ENCODE peak calls at places on chromosomes 11 and 22, in ten cellular contexts. M is GM12865, V is lung, R is endothelial cell, K is foreskin keratinocyte, Y is H9, X is fibroblast of villous mesenchyme, U is AG09309, O is brain microvascular endothelial cell, P is AG10803. I is an unnamed sample.

GRCh38 chr11:110525883-110526282 is 96.1 kb downstream of the FDX1 start:
- DNase-seq in M (no peak), V (peak), R (no peak), K (peak), Y (no peak), X (peak), U (peak), O (peak), P (peak), I (peak)

GRCh38 chr11:18765554-18765953 is 26.0 kb downstream of the PTPN5 start:
- DNase-seq in M (no peak), V (no peak), R (no peak), K (no peak), Y (no peak), X (no peak), U (no peak), O (no peak), P (no peak), I (no peak)

GRCh38 chr22:46414704-46415103 is 79.2 kb downstream of the TRMU start:
- DNase-seq in M (peak), V (no peak), R (no peak), K (no peak), Y (no peak), X (no peak), U (no peak), O (no peak), P (no peak), I (no peak)

GRCh38 chr22:24230911-24231656 is 13.8 kb downstream of the GGT5 start:
- DNase-seq in M (peak), V (peak), R (peak), K (no peak), Y (peak), X (no peak), U (no peak), O (no peak), P (no peak), I (no peak)

GRCh38 chr11:111429066-111429506 is 50.0 kb upstream of the POU2AF1 start:
- DNase-seq in M (peak), V (peak), R (peak), K (no peak), Y (peak), X (peak), U (no peak), O (peak), P (peak), I (peak)

GRCh38 chr22:24576793-24577192 is 16.1 kb downstream of the LRRC75B start:
- DNase-seq in M (no peak), V (no peak), R (no peak), K (peak), Y (no peak), X (no peak), U (no peak), O (no peak), P (no peak), I (no peak)

GRCh38 chr22:35313311-35314121 is 13.8 kb downstream of the TOM1 start:
- DNase-seq in M (peak), V (no peak), R (no peak), K (peak), Y (no peak), X (peak), U (peak), O (peak), P (peak), I (peak)

GRCh38 chr11:62664405-62665074 is 470 bp downstream of the C11orf98 start:
- DNase-seq in M (peak), V (peak), R (no peak), K (peak), Y (peak), X (peak), U (no peak), O (no peak), P (peak), I (peak)

GRCh38 chr11:1012740-1013627 is 23.5 kb downstream of the MUC6 start:
- DNase-seq in M (no peak), V (no peak), R (no peak), K (no peak), Y (no peak), X (no peak), U (no peak), O (no peak), P (no peak), I (no peak)

GRCh38 chr11:113782134-113782533 is 2.5 kb downstream of the CLDN25 start:
- DNase-seq in M (no peak), V (no peak), R (no peak), K (no peak), Y (no peak), X (no peak), U (no peak), O (no peak), P (no peak), I (no peak)

GRCh38 chr22:41758231-41758630 is 42.2 kb upstream of the CCDC134 start:
- DNase-seq in M (no peak), V (no peak), R (no peak), K (no peak), Y (no peak), X (no peak), U (no peak), O (no peak), P (no peak), I (no peak)

GRCh38 chr11:6812391-6813005 is 13.0 kb upstream of the OR6A2 start:
- DNase-seq in M (peak), V (no peak), R (peak), K (peak), Y (peak), X (peak), U (no peak), O (peak), P (peak), I (peak)

GRCh38 chr22:47593911-47594311 is 831.5 kb downstream of the TBC1D22A start:
- DNase-seq in M (no peak), V (no peak), R (no peak), K (no peak), Y (no peak), X (no peak), U (no peak), O (no peak), P (no peak), I (no peak)

GRCh38 chr11:44680982-44681597 is 45.7 kb upstream of the TSPAN18 start:
- DNase-seq in M (peak), V (no peak), R (no peak), K (peak), Y (peak), X (peak), U (no peak), O (no peak), P (no peak), I (peak)

GRCh38 chr11:92759571-92760214 is 209.8 kb upstream of the MTNR1B start:
- DNase-seq in M (no peak), V (no peak), R (no peak), K (no peak), Y (no peak), X (no peak), U (no peak), O (no peak), P (no peak), I (no peak)

GRCh38 chr11:1928038-1928890 is 8.8 kb downstream of the TNNT3 start:
- DNase-seq in M (no peak), V (no peak), R (no peak), K (no peak), Y (no peak), X (no peak), U (no peak), O (no peak), P (no peak), I (no peak)

GRCh38 chr22:36366291-36366708 is 21.5 kb downstream of the MYH9 start:
- DNase-seq in M (no peak), V (no peak), R (no peak), K (peak), Y (no peak), X (peak), U (no peak), O (no peak), P (no peak), I (no peak)

GRCh38 chr22:32904044-32904443 is 102.5 kb downstream of the TIMP3 start:
- DNase-seq in M (peak), V (peak), R (peak), K (peak), Y (peak), X (peak), U (no peak), O (peak), P (peak), I (peak)

GRCh38 chr22:48226026-48227013 is 1463.9 kb downstream of the TBC1D22A start:
- DNase-seq in M (no peak), V (no peak), R (no peak), K (no peak), Y (no peak), X (no peak), U (no peak), O (no peak), P (no peak), I (no peak)

GRCh38 chr11:129295746-129296145 is 79.9 kb upstream of the BARX2 start:
- DNase-seq in M (no peak), V (no peak), R (no peak), K (no peak), Y (no peak), X (peak), U (no peak), O (peak), P (peak), I (no peak)

GRCh38 chr22:28025333-28025732 is 106.3 kb upstream of the PITPNB start:
- DNase-seq in M (no peak), V (no peak), R (no peak), K (no peak), Y (no peak), X (no peak), U (no peak), O (no peak), P (no peak), I (no peak)

GRCh38 chr11:15558513-15559181 is 443.9 kb downstream of the INSC start:
- DNase-seq in M (no peak), V (no peak), R (no peak), K (no peak), Y (no peak), X (no peak), U (no peak), O (no peak), P (no peak), I (no peak)

GRCh38 chr11:1777737-1778136 is 14.0 kb upstream of the CTSD start:
- DNase-seq in M (no peak), V (no peak), R (no peak), K (no peak), Y (no peak), X (no peak), U (no peak), O (no peak), P (no peak), I (no peak)

GRCh38 chr11:78202733-78203167 is 14.0 kb downstream of the USP35 start:
- DNase-seq in M (peak), V (no peak), R (no peak), K (no peak), Y (no peak), X (no peak), U (no peak), O (no peak), P (no peak), I (no peak)

DNA sequence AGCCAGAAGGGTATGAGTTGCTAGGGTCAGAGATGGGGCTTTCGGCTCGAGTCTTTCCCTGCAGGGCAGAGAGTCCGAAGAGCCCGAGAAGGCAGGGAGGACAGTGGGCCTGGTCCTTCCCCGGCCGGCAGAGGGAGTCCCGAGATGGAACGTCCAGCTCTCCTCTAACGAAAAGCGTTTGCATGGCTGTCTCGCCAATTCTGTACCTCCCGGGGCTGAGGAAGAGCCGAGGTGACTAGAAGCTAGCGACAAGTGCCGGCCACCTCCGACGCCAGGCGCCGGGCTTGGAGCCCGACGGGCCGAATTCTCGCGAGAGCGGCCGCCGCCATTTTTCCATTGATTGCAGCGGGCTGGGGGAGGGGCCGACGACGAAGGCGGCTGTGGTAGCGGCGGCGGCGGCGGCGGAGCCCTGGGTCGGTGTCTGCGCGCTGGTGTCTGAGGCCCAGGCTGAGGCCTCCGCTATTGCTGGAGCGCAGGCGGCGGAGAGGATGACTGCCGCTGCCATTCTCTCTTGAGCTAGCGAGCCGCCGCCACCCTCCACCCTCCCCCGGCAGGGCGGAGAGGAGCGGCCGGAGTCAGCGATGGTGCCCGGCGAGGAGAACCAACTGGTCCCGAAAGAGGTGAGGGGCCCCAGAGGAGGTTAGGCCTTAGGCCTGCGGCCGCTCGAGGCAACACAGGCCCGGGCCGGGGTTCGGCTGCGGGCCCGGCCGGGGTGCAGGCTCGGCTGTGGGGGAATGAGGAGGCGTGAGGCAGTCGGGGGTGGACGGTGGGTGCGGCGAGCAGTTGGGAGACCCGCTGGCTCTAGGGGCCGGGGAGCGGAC is at the start of gene USP47:
- DNase-seq in M (peak), V (peak), R (peak), K (peak), Y (peak), X (peak), U (no peak), O (peak), P (peak), I (peak)
- TF ChIP-seq CTCF in M (peak), V (peak), R (no peak), K (peak), Y (peak), X (peak), U (peak), O (peak), P (peak), I (peak)

GRCh38 chr11:76415073-76415472 is 29.7 kb upstream of the EMSY start:
- DNase-seq in M (no peak), V (no peak), R (no peak), K (no peak), Y (peak), X (no peak), U (no peak), O (no peak), P (no peak), I (no peak)

GRCh38 chr11:76424891-76425290 is 19.9 kb upstream of the EMSY start:
- DNase-seq in M (peak), V (no peak), R (no peak), K (no peak), Y (no peak), X (no peak), U (no peak), O (no peak), P (no peak), I (no peak)

GRCh38 chr11:76424379-76424778 is 20.4 kb upstream of the EMSY start:
- DNase-seq in M (peak), V (no peak), R (no peak), K (no peak), Y (no peak), X (no peak), U (no peak), O (no peak), P (no peak), I (no peak)

DNA sequence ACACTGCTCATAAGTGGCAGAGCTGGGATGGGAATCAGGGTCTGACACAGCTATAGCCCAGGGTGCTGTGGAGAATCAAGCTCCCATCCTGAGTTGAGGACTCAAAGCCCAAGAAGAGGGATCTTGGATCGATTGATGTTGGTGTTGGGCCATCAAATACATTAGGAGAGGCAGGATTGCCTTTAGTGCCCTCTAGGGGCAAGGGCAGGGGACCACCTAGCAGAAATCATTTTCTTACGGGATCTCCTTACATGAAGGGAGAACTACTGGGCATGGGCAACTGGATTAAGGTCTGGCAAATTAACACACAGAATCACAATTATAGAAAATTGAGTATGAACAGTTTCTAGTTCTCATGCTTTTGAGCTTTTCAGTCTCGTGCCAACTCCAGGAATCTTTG is 24.9 kb upstream of the EMSY start:
- DNase-seq in M (peak), V (no peak), R (peak), K (no peak), Y (peak), X (no peak), U (no peak), O (no peak), P (no peak), I (peak)
- TF ChIP-seq CTCF in M (peak), V (no peak), R (peak), K (peak), Y (peak), X (peak), U (peak), O (peak), P (peak), I (peak)

GRCh38 chr11:5556596-5557188 is 8.4 kb upstream of the OR52H1 start:
- DNase-seq in M (no peak), V (no peak), R (no peak), K (no peak), Y (no peak), X (no peak), U (no peak), O (no peak), P (no peak), I (no peak)

GRCh38 chr11:5550440-5551095 is 2.2 kb upstream of the OR52H1 start:
- DNase-seq in M (peak), V (no peak), R (no peak), K (peak), Y (no peak), X (peak), U (peak), O (peak), P (peak), I (peak)

GRCh38 chr11:5547982-5548381 is 358 bp downstream of the OR52H1 start:
- DNase-seq in M (no peak), V (no peak), R (no peak), K (no peak), Y (no peak), X (no peak), U (no peak), O (no peak), P (no peak), I (no peak)

GRCh38 chr11:5548440-5548839 is at the start of gene OR52H1:
- DNase-seq in M (no peak), V (no peak), R (no peak), K (no peak), Y (no peak), X (no peak), U (no peak), O (no peak), P (no peak), I (no peak)

DNA sequence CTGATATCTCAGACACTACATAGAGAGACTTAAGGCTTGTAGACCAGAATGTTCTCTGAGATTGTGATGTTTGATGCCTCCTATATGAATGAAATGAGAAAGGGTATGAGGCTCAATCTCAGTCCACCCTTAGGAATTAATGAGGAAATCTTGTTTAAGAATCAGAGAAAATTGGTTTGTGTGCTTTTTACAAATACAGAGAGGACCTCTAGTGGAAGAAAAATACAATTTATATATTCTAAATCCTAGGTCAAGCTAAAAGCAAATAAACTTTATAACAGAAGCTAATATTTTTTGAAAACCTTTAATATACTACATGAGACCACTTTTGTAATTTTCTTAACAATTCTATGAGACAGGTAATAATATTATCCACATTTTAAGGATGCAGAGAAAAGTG is 5.0 kb upstream of the OR52H1 start:
- DNase-seq in M (no peak), V (no peak), R (no peak), K (no peak), Y (no peak), X (no peak), U (no peak), O (no peak), P (no peak), I (no peak)
- TF ChIP-seq CTCF in M (no peak), V (no peak), R (no peak), K (peak), Y (peak), X (no peak), U (no peak), O (no peak), P (peak), I (peak)

DNA sequence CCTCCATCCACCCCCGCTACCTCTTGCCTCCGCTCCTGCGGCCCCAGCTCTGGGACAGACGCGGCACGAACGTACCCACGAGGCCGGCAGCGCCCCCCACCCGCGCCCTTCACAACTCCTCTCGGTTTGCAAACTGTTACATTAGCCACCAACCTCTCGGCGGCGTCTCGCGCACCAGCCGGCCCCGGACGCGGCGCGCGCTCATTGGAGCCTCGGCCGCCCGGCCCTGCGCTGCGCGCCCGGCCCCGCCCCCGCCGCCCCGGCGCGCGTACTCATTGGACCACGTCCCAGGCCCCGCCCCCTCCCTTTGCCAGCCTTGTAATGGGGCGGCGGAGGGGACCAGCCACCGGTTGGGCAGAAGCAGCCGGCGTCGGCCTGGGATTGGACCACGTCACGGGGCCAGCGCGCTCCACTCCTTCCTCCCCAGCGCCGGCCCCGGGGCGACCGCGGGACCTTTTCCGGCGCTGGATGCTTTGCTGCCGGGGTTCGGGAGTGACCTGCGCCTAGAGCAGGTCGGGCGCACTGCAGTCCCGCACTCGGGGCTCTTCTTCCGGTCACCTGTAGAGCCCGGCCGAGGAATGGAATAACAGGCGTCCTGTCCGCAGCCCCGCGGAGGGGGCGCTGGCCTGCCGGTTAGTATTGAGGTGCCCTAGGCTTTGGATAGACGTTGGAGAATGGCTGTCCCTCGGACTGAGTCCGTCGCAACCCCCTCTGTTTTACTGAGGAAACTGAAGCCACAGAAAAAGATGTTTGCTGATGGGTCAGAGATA is at the start of gene HYOU1:
- DNase-seq in M (peak), V (peak), R (peak), K (peak), Y (peak), X (peak), U (peak), O (peak), P (peak), I (peak)
- TF ChIP-seq CTCF in M (peak), V (no peak), R (no peak), K (peak), Y (peak), X (peak), U (no peak), O (peak), P (peak), I (peak)

GRCh38 chr11:69102732-69103615 is 52.8 kb upstream of the SMIM38 start:
- DNase-seq in M (no peak), V (no peak), R (no peak), K (no peak), Y (no peak), X (no peak), U (no peak), O (no peak), P (no peak), I (no peak)
- TF ChIP-seq CTCF in M (no peak), V (no peak), R (no peak), K (peak), Y (peak), X (no peak), U (peak), O (peak), P (peak), I (no peak)

I was measured in MCF 10A.